ENCODE peak calls at places on chromosomes 12 and 14, in nine cellular contexts. K is nucleus accumbens; R is GM10248; F is WTC11; P is dermis blood vessel endothelial cell; O is LHCN-M2; H is left ventricle myocardium superior; U is stimulated activated CD8-positive, alpha-beta memory T cell treated with anti-CD3 and anti-CD28 coated beads, Interleukin-2, amount 100 ng/mL, for 1 hour; G is left ventricle myocardium inferior. E is an unnamed sample.

GRCh38 chr14:22888662-22889061 is 5.6 kb downstream of the REM2 start:
- DNase-seq in K (no peak), R (no peak), F (no peak), P (no peak), O (no peak), H (no peak), U (no peak), G (no peak), E (no peak)

GRCh38 chr12:10234562-10234961 is 21.9 kb downstream of the GABARAPL1 start:
- DNase-seq in K (no peak), R (no peak), F (no peak), P (no peak), O (no peak), H (no peak), U (no peak), G (no peak), E (no peak)

GRCh38 chr14:66746316-66747006 is 238.5 kb downstream of the GPHN start:
- DNase-seq in K (no peak), R (no peak), F (no peak), P (peak; percentile 73), O (peak; percentile 56), H (no peak), U (no peak), G (no peak), E (no peak)

GRCh38 chr12:122955151-122955550 is 11.1 kb downstream of the ABCB9 start:
- DNase-seq in K (no peak), R (no peak), F (no peak), P (no peak), O (peak; percentile 82), H (no peak), U (no peak), G (no peak), E (no peak)

GRCh38 chr12:28463396-28463795 is 273.1 kb downstream of the CCDC91 start:
- DNase-seq in K (no peak), R (no peak), F (no peak), P (no peak), O (peak; percentile 5), H (no peak), U (no peak), G (no peak), E (no peak)

GRCh38 chr12:124829008-124829707 is 34.5 kb downstream of the SCARB1 start:
- DNase-seq in K (no peak), R (no peak), F (no peak), P (no peak), O (peak; percentile 76), H (no peak), U (no peak), G (no peak), E (no peak)

GRCh38 chr14:65131176-65131765 is 29.0 kb upstream of the MAX start:
- DNase-seq in K (no peak), R (no peak), F (no peak), P (no peak), O (peak; percentile 39), H (no peak), U (no peak), G (no peak), E (no peak)

GRCh38 chr12:57864382-57864781 is 17.9 kb upstream of the CTDSP2 start:
- DNase-seq in K (no peak), R (no peak), F (peak; percentile 50), P (no peak), O (peak; percentile 51), H (peak; percentile 36), U (no peak), G (no peak), E (no peak)

GRCh38 chr12:3752096-3752709 is 706 bp downstream of the CRACR2A start:
- DNase-seq in K (no peak), R (peak; percentile 87), F (no peak), P (peak; percentile 62), O (peak; percentile 42), H (peak; percentile 74), U (no peak), G (peak; percentile 61), E (peak; percentile 74)

GRCh38 chr12:99026332-99027116 is 381.4 kb downstream of the APAF1 start:
- DNase-seq in K (no peak), R (no peak), F (no peak), P (no peak), O (no peak), H (no peak), U (no peak), G (no peak), E (no peak)

GRCh38 chr14:104224516-104225281 is 86.3 kb downstream of the KIF26A start:
- DNase-seq in K (no peak), R (peak; percentile 52), F (peak; percentile 77), P (peak; percentile 51), O (no peak), H (peak; percentile 61), U (no peak), G (no peak), E (peak; percentile 80)

GRCh38 chr12:47740536-47741339 is 15.4 kb upstream of the ENDOU start:
- DNase-seq in K (no peak), R (peak; percentile 44), F (no peak), P (no peak), O (no peak), H (no peak), U (no peak), G (no peak), E (peak; percentile 81)

GRCh38 chr14:51546603-51547258 is 105.0 kb upstream of the FRMD6 start:
- DNase-seq in K (no peak), R (no peak), F (no peak), P (no peak), O (no peak), H (no peak), U (no peak), G (no peak), E (no peak)

GRCh38 chr14:50002926-50003212 is 110.0 kb downstream of the ARF6 start:
- DNase-seq in K (no peak), R (no peak), F (no peak), P (no peak), O (no peak), H (no peak), U (no peak), G (no peak), E (no peak)

GRCh38 chr14:64717870-64718269 is 13.6 kb downstream of the PLEKHG3 start:
- DNase-seq in K (no peak), R (no peak), F (peak; percentile 10), P (no peak), O (peak; percentile 31), H (no peak), U (no peak), G (no peak), E (no peak)

GRCh38 chr14:59302313-59302712 is 113.8 kb downstream of the DAAM1 start:
- DNase-seq in K (no peak), R (no peak), F (no peak), P (no peak), O (no peak), H (no peak), U (no peak), G (no peak), E (no peak)

GRCh38 chr14:69355955-69356321 is 42.2 kb downstream of the ERH start:
- DNase-seq in K (no peak), R (no peak), F (no peak), P (peak; percentile 7), O (peak; percentile 15), H (peak; percentile 52), U (no peak), G (no peak), E (no peak)

GRCh38 chr12:105272152-105272551 is 36.2 kb upstream of the APPL2 start:
- DNase-seq in K (no peak), R (no peak), F (no peak), P (no peak), O (no peak), H (no peak), U (no peak), G (no peak), E (no peak)

GRCh38 chr12:12182926-12183325 is 83.9 kb downstream of the LRP6 start:
- DNase-seq in K (no peak), R (no peak), F (no peak), P (peak; percentile 38), O (no peak), H (no peak), U (no peak), G (no peak), E (no peak)

GRCh38 chr12:51694146-51694545 is 103.1 kb downstream of the SCN8A start:
- DNase-seq in K (no peak), R (no peak), F (no peak), P (no peak), O (no peak), H (no peak), U (no peak), G (no peak), E (no peak)

GRCh38 chr12:130162267-130162666 is at the start of gene FZD10:
- DNase-seq in K (peak; percentile 9), R (no peak), F (peak; percentile 71), P (peak; percentile 6), O (no peak), H (peak; percentile 60), U (no peak), G (peak; percentile 47), E (peak; percentile 83)

GRCh38 chr14:99881011-99881410 is 87.8 kb downstream of the EML1 start:
- DNase-seq in K (peak; percentile 37), R (no peak), F (no peak), P (no peak), O (no peak), H (no peak), U (no peak), G (no peak), E (no peak)

GRCh38 chr12:55830601-55831406 is 1.4 kb upstream of the DNAJC14 start:
- DNase-seq in K (peak; percentile 70), R (peak; percentile 65), F (peak; percentile 69), P (peak; percentile 75), O (peak; percentile 64), H (peak; percentile 84), U (peak; percentile 34), G (peak; percentile 79), E (peak; percentile 89)

GRCh38 chr14:24407608-24408325 is 9.0 kb downstream of the NYNRIN start:
- DNase-seq in K (no peak), R (no peak), F (no peak), P (no peak), O (no peak), H (no peak), U (no peak), G (no peak), E (no peak)

GRCh38 chr12:107318554-107318803 is 225.1 kb upstream of the CRY1 start:
- DNase-seq in K (no peak), R (no peak), F (no peak), P (no peak), O (no peak), H (no peak), U (no peak), G (no peak), E (no peak)

GRCh38 chr12:111636209-111636928 is 37.3 kb upstream of the ATXN2 start:
- DNase-seq in K (peak; percentile 47), R (no peak), F (peak; percentile 68), P (peak; percentile 52), O (peak; percentile 9), H (peak; percentile 77), U (no peak), G (peak; percentile 55), E (peak; percentile 81)

GRCh38 chr14:69321601-69322330 is 61.8 kb downstream of the GALNT16 start:
- DNase-seq in K (no peak), R (no peak), F (peak; percentile 8), P (no peak), O (no peak), H (no peak), U (no peak), G (no peak), E (peak; percentile 45)

GRCh38 chr12:124463341-124463861 is 104.0 kb downstream of the NCOR2 start:
- DNase-seq in K (peak; percentile 35), R (no peak), F (no peak), P (no peak), O (no peak), H (peak; percentile 27), U (no peak), G (no peak), E (peak; percentile 73)